ENCODE peak calls at places on chromosomes 6 and 20, in eight cellular contexts. Y, L, T, D, Q, X, R and V are unnamed samples.

GRCh38 chr20:44209691-44210421 is 715 bp downstream of the OSER1 start:
- DNase-seq in Y (no peak), L (no peak), T (peak; percentile 40), D (peak; percentile 39), Q (peak; percentile 56), X (no peak), R (peak; percentile 21), V (peak; percentile 28)

GRCh38 chr20:40965671-40966070 is 63.0 kb upstream of the TOP1 start:
- DNase-seq in Y (no peak), L (no peak), T (no peak), D (no peak), Q (no peak), X (no peak), R (no peak), V (no peak)

GRCh38 chr20:5316188-5317158 is at the start of gene PROKR2:
- DNase-seq in Y (no peak), L (peak; percentile 23), T (no peak), D (peak; percentile 88), Q (peak; percentile 4), X (peak; percentile 82), R (no peak), V (no peak)

GRCh38 chr6:16295060-16295459 is 56.7 kb downstream of the GMPR start:
- DNase-seq in Y (no peak), L (no peak), T (no peak), D (no peak), Q (no peak), X (no peak), R (no peak), V (no peak)

GRCh38 chr6:167801263-167801662 is 25.4 kb upstream of the AFDN start:
- DNase-seq in Y (no peak), L (no peak), T (no peak), D (no peak), Q (no peak), X (no peak), R (no peak), V (no peak)

GRCh38 chr6:31352497-31353368 is 4.2 kb downstream of the HLA-B start:
- DNase-seq in Y (no peak), L (no peak), T (no peak), D (no peak), Q (no peak), X (no peak), R (no peak), V (no peak)

GRCh38 chr6:137810554-137811120 is 56.4 kb upstream of the TNFAIP3 start:
- DNase-seq in Y (no peak), L (no peak), T (no peak), D (no peak), Q (no peak), X (no peak), R (peak; percentile 31), V (no peak)

GRCh38 chr6:117602899-117603588 is 733 bp upstream of the GOPC start:
- DNase-seq in Y (peak; percentile 15), L (no peak), T (no peak), D (no peak), Q (peak; percentile 43), X (no peak), R (no peak), V (no peak)

GRCh38 chr6:30127238-30128093 is 8.5 kb upstream of the TRIM40 start:
- DNase-seq in Y (no peak), L (no peak), T (no peak), D (no peak), Q (peak; percentile 26), X (peak; percentile 73), R (no peak), V (no peak)

GRCh38 chr6:30760537-30760936 is 16.2 kb upstream of the IER3 start:
- DNase-seq in Y (no peak), L (no peak), T (no peak), D (no peak), Q (no peak), X (no peak), R (no peak), V (no peak)

GRCh38 chr6:13766201-13766634 is 48.1 kb downstream of the MCUR1 start:
- DNase-seq in Y (peak; percentile 37), L (peak; percentile 54), T (peak; percentile 73), D (no peak), Q (peak; percentile 80), X (no peak), R (no peak), V (peak; percentile 68)

GRCh38 chr6:144349690-144350132 is 64.6 kb downstream of the UTRN start:
- DNase-seq in Y (peak; percentile 66), L (peak; percentile 72), T (peak; percentile 87), D (no peak), Q (peak; percentile 75), X (no peak), R (peak; percentile 52), V (peak; percentile 84)

GRCh38 chr20:34948030-34948429 is 7.6 kb downstream of the GSS start:
- DNase-seq in Y (peak; percentile 58), L (peak; percentile 67), T (peak; percentile 80), D (no peak), Q (peak; percentile 91), X (no peak), R (no peak), V (peak; percentile 72)

GRCh38 chr6:40387871-40388264 is 199.3 kb downstream of the LRFN2 start:
- DNase-seq in Y (no peak), L (no peak), T (no peak), D (peak; percentile 0), Q (no peak), X (no peak), R (no peak), V (no peak)

GRCh38 chr6:5116243-5116991 is 31.3 kb downstream of the PPP1R3G start:
- DNase-seq in Y (peak; percentile 81), L (peak; percentile 5), T (no peak), D (no peak), Q (peak; percentile 47), X (no peak), R (no peak), V (no peak)

GRCh38 chr20:8043687-8044278 is 24.2 kb upstream of the TMX4 start:
- DNase-seq in Y (peak; percentile 88), L (peak; percentile 53), T (peak; percentile 40), D (peak; percentile 44), Q (peak; percentile 71), X (no peak), R (peak; percentile 45), V (peak; percentile 23)

GRCh38 chr20:542777-543368 is 717 bp downstream of the CSNK2A1 start:
- DNase-seq in Y (no peak), L (no peak), T (no peak), D (no peak), Q (peak; percentile 36), X (no peak), R (peak; percentile 48), V (no peak)

GRCh38 chr20:51400051-51400926 is 142.2 kb downstream of the NFATC2 start:
- DNase-seq in Y (no peak), L (no peak), T (no peak), D (no peak), Q (no peak), X (no peak), R (no peak), V (no peak)

GRCh38 chr6:75081920-75082319 is 123.9 kb downstream of the COL12A1 start:
- DNase-seq in Y (no peak), L (no peak), T (no peak), D (no peak), Q (no peak), X (no peak), R (no peak), V (no peak)
- H3K4me2 ChIP-seq in Y (no peak overlapping the region), L (no peak overlapping the region), T (no peak overlapping the region), D (no peak overlapping the region), Q (peak overlapping the region; percentile 1), X (no peak overlapping the region), R (no peak overlapping the region), V (no peak overlapping the region)

DNA sequence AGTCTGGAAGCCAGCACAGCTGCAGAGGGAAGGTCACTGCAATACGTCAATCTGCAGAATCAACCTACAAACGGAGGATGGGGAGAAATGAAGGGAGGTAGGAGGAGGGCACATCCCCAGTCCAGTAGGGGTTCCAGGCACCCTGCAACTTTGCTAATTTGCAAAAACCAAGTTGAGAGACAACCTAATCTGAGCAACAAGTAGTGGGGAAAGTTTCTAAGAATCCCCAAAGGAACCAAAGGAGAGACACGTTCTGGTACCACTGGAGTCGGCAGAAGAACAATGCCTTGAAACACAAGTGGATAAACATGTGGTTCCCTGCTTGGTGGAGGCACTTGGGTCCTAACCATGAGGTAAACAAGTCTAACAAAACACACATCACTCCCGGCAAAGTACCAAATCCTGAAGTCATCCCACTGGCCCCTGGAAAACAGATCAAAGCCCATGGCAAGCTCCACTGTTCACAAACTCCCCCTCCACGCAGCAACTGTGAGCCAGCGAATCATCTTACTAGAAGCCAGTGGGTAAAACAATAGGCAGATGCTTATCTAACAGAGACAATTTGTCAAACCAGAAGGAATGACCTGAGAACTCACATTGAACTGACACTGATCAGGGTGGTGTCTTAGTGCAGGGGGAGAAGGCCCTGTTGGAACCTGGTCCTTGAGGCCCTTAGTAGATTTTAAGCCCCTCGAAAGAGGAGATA is 4.7 kb downstream of the MRPS18A start:
- DNase-seq in Y (no peak), L (no peak), T (no peak), D (no peak), Q (no peak), X (no peak), R (no peak), V (no peak)
- H4K20me1 ChIP-seq in Y (peaks cover 12% of the 10 kb centered on the region), L (no peaks in the 10 kb centered on the region), T (no peaks in the 10 kb centered on the region), D (peaks cover 37% of the 10 kb centered on the region), Q (peaks cover 4% of the 10 kb centered on the region), X (no peaks in the 10 kb centered on the region), R (peaks cover 21% of the 10 kb centered on the region), V (peaks cover 82% of the 10 kb centered on the region)

DNA sequence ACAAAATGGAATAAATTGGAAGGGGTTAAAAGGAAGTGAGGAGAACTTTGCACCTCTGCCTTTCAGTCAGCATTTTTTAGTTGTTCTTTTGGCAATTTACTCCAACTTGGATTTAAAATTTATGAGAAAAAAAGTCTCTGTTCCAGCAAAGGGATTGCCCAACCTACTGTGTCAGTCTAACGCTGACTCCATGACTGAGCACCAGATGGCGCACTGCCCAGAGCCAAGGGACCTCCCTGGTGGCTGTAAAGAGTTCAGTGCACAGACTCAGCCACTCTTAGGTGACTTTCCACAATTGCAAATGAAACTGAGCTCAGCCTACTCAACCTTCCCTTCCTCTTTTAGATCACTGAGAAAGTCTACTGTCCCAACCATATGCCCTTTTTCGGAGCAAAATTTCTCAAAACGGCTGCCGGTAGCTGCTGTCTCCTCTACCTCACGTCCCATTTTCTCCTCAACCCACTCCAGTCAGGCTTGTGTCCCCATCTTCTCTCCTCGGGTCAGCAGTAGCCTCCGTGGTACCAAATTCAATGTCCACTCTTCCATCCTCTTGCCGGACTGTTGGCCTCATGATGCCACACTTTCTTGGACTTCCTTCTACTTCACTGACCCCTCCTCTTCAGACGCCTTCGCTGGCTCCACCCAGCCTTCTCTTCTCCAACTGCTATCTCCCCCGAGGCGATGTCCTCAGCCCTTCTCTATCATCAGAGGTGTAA is 38.7 kb downstream of the GSTA2 start:
- DNase-seq in Y (peak; percentile 80), L (peak; percentile 63), T (peak; percentile 61), D (peak; percentile 61), Q (peak; percentile 88), X (peak; percentile 71), R (peak; percentile 85), V (no peak)
- H3K9ac ChIP-seq in Y (peak overlapping the region; percentile 49), L (no peak overlapping the region), T (no peak overlapping the region), D (no peak overlapping the region), Q (no peak overlapping the region), X (no peak overlapping the region), R (no peak overlapping the region), V (no peak overlapping the region)

DNA sequence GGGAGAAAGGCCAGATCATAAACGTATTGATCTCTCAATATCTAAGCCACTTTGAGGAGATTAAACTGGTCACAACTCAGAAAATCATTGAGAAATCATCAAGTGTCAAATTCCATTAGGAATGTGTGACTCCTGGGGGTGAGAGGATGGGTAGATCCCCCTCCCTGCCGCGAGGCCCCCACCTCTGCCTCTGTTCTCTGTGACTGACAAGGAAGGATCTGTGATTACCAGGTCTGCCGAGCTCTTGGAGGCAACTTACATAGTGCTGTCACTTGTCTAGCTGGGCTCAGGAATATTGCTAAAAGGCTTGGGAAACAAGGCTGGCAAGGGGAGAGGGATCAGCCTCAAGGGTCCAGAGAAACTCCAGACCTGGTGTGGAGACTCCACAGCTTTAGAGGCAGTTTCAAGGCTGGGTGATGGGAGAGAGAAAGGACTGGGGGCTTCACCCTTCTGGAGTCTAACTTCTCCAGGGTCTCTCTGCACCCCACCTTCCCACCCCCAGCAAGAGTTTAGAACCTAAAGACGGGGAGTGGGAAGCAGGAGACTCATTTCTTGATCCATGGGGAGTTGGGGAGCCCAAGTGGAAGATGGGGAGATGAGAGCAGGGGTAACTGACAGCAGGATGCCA is 11.6 kb upstream of the ARMC12 start:
- DNase-seq in Y (no peak), L (no peak), T (no peak), D (no peak), Q (no peak), X (no peak), R (no peak), V (no peak)
- H3K4me2 ChIP-seq in Y (no peak overlapping the region), L (peak overlapping the region; percentile 47), T (no peak overlapping the region), D (no peak overlapping the region), Q (no peak overlapping the region), X (no peak overlapping the region), R (no peak overlapping the region), V (no peak overlapping the region)